ENCODE peak calls at places on chromosomes 11 and 22, in seven cellular contexts. One of them, this sample, is unnamed.
A peak's percentile ranks its signal among the peaks of the same experiment; 100 is the strongest.

GRCh38 chr11:76543006-76543703 is 98.3 kb downstream of the EMSY start:
- DNase-seq in upper lobe of right lung: no peak
- DNase-seq in IMR-90: peak; percentile 45
- DNase-seq in cardiac muscle cell: no peak
- DNase-seq in BJ: no peak
- DNase-seq in mammary epithelial cell: peak; percentile 16
- DNase-seq in fibroblast of lung: peak; percentile 4
- DNase-seq in this sample: peak; percentile 72

GRCh38 chr11:76005746-76006145 is 190.7 kb downstream of the UVRAG start:
- DNase-seq in upper lobe of right lung: no peak
- DNase-seq in IMR-90: no peak
- DNase-seq in cardiac muscle cell: no peak
- DNase-seq in BJ: no peak
- DNase-seq in mammary epithelial cell: no peak
- DNase-seq in fibroblast of lung: peak; percentile 68
- DNase-seq in this sample: no peak

GRCh38 chr11:6735306-6735705 is 36.5 kb downstream of the OR2AG2 start:
- DNase-seq in upper lobe of right lung: no peak
- DNase-seq in IMR-90: no peak
- DNase-seq in cardiac muscle cell: no peak
- DNase-seq in BJ: no peak
- DNase-seq in mammary epithelial cell: peak; percentile 9
- DNase-seq in fibroblast of lung: peak; percentile 13
- DNase-seq in this sample: peak; percentile 27

GRCh38 chr22:19533857-19534256 is 9.6 kb upstream of the CLDN5 start:
- DNase-seq in upper lobe of right lung: no peak
- DNase-seq in IMR-90: no peak
- DNase-seq in cardiac muscle cell: no peak
- DNase-seq in BJ: no peak
- DNase-seq in mammary epithelial cell: no peak
- DNase-seq in fibroblast of lung: no peak
- DNase-seq in this sample: no peak

GRCh38 chr11:113248702-113249490 is 65.5 kb upstream of the TTC12 start:
- DNase-seq in upper lobe of right lung: no peak
- DNase-seq in IMR-90: no peak
- DNase-seq in cardiac muscle cell: no peak
- DNase-seq in BJ: no peak
- DNase-seq in mammary epithelial cell: no peak
- DNase-seq in fibroblast of lung: no peak
- DNase-seq in this sample: no peak

GRCh38 chr11:3859373-3859881 is 4.0 kb downstream of the STIM1 start:
- DNase-seq in upper lobe of right lung: no peak
- DNase-seq in IMR-90: no peak
- DNase-seq in cardiac muscle cell: no peak
- DNase-seq in BJ: no peak
- DNase-seq in mammary epithelial cell: no peak
- DNase-seq in fibroblast of lung: no peak
- DNase-seq in this sample: no peak

GRCh38 chr22:24444729-24445466 is 17.5 kb downstream of the ADORA2A start:
- DNase-seq in upper lobe of right lung: no peak
- DNase-seq in IMR-90: no peak
- DNase-seq in cardiac muscle cell: no peak
- DNase-seq in BJ: no peak
- DNase-seq in mammary epithelial cell: no peak
- DNase-seq in fibroblast of lung: no peak
- DNase-seq in this sample: no peak

GRCh38 chr11:31646206-31646605 is 136.6 kb downstream of the ELP4 start:
- DNase-seq in upper lobe of right lung: no peak
- DNase-seq in IMR-90: no peak
- DNase-seq in cardiac muscle cell: peak; percentile 17
- DNase-seq in BJ: no peak
- DNase-seq in mammary epithelial cell: peak; percentile 26
- DNase-seq in fibroblast of lung: peak; percentile 63
- DNase-seq in this sample: peak; percentile 82

GRCh38 chr22:27614291-27615007 is 187.1 kb downstream of the MN1 start:
- DNase-seq in upper lobe of right lung: no peak
- DNase-seq in IMR-90: no peak
- DNase-seq in cardiac muscle cell: no peak
- DNase-seq in BJ: no peak
- DNase-seq in mammary epithelial cell: no peak
- DNase-seq in fibroblast of lung: no peak
- DNase-seq in this sample: no peak

GRCh38 chr11:130904380-130904779 is 11.9 kb downstream of the SNX19 start:
- DNase-seq in upper lobe of right lung: no peak
- DNase-seq in IMR-90: no peak
- DNase-seq in cardiac muscle cell: peak; percentile 49
- DNase-seq in BJ: no peak
- DNase-seq in mammary epithelial cell: no peak
- DNase-seq in fibroblast of lung: peak; percentile 29
- DNase-seq in this sample: peak; percentile 27

GRCh38 chr11:122146475-122146874 is 30.5 kb upstream of the BLID start:
- DNase-seq in upper lobe of right lung: no peak
- DNase-seq in IMR-90: peak; percentile 61
- DNase-seq in cardiac muscle cell: no peak
- DNase-seq in BJ: no peak
- DNase-seq in mammary epithelial cell: peak; percentile 86
- DNase-seq in fibroblast of lung: peak; percentile 83
- DNase-seq in this sample: peak; percentile 93

GRCh38 chr11:9529333-9529648 is 44.2 kb upstream of the WEE1 start:
- DNase-seq in upper lobe of right lung: no peak
- DNase-seq in IMR-90: no peak
- DNase-seq in cardiac muscle cell: peak; percentile 53
- DNase-seq in BJ: no peak
- DNase-seq in mammary epithelial cell: no peak
- DNase-seq in fibroblast of lung: peak; percentile 12
- DNase-seq in this sample: no peak

GRCh38 chr11:113984781-113985180 is 9.9 kb downstream of the HTR3A start:
- DNase-seq in upper lobe of right lung: no peak
- DNase-seq in IMR-90: no peak
- DNase-seq in cardiac muscle cell: no peak
- DNase-seq in BJ: no peak
- DNase-seq in mammary epithelial cell: no peak
- DNase-seq in fibroblast of lung: no peak
- DNase-seq in this sample: no peak

GRCh38 chr22:44538518-44539315 is 40.7 kb upstream of the RTL6 start:
- DNase-seq in upper lobe of right lung: peak; percentile 46
- DNase-seq in IMR-90: no peak
- DNase-seq in cardiac muscle cell: no peak
- DNase-seq in BJ: no peak
- DNase-seq in mammary epithelial cell: no peak
- DNase-seq in fibroblast of lung: no peak
- DNase-seq in this sample: no peak

GRCh38 chr11:123505546-123506299 is 75.7 kb downstream of the GRAMD1B start:
- DNase-seq in upper lobe of right lung: no peak
- DNase-seq in IMR-90: no peak
- DNase-seq in cardiac muscle cell: no peak
- DNase-seq in BJ: no peak
- DNase-seq in mammary epithelial cell: no peak
- DNase-seq in fibroblast of lung: no peak
- DNase-seq in this sample: no peak

GRCh38 chr11:14638561-14638960 is 5.0 kb upstream of the PDE3B start:
- DNase-seq in upper lobe of right lung: no peak
- DNase-seq in IMR-90: no peak
- DNase-seq in cardiac muscle cell: peak; percentile 31
- DNase-seq in BJ: no peak
- DNase-seq in mammary epithelial cell: no peak
- DNase-seq in fibroblast of lung: peak; percentile 10
- DNase-seq in this sample: no peak

GRCh38 chr22:30486118-30486517 is 14.3 kb upstream of the SEC14L3 start:
- DNase-seq in upper lobe of right lung: no peak
- DNase-seq in IMR-90: no peak
- DNase-seq in cardiac muscle cell: no peak
- DNase-seq in BJ: no peak
- DNase-seq in mammary epithelial cell: no peak
- DNase-seq in fibroblast of lung: no peak
- DNase-seq in this sample: no peak

DNA sequence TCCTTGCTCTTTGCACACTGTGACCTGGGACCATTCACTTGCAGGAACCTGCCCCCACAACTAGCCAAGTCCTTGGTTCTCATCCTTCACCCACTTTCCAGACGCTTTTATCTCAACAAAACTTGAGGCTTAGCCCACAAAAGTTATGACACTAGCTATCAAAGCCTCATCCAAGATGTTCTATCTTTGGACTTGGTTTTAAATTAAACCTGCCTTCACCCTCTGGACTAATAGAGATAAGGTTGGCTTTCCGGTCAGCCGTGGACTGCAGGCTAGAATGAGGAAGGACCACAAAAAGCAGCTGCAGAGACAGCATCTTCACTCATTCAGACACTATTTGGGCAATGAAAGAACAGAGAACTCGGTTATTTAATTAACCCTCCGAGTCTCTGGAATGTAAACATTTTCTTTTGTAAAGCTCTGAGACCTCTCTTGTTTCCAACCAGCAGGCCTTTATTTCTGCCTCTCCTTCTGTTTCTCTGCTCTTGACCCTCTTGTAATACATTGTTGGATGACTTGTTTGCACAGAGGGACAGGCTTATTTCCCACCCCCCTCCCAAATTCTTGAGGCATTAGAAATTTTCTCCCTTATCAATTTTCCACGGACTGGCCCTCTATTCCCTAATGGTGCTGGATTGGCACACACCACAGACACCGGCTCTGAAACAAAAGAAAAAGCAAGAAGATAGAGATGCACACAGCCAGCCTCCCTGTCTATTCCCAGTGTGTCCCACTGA is 41.4 kb downstream of the ARL14EP start:
- DNase-seq in upper lobe of right lung: no peak
- DNase-seq in IMR-90: no peak
- DNase-seq in cardiac muscle cell: no peak
- DNase-seq in BJ: no peak
- DNase-seq in mammary epithelial cell: no peak
- DNase-seq in fibroblast of lung: no peak
- DNase-seq in this sample: no peak
- H3K4me3 ChIP-seq in upper lobe of right lung: no peak overlapping the region
- H3K4me3 ChIP-seq in IMR-90: no peak overlapping the region
- H3K4me3 ChIP-seq in cardiac muscle cell: no peak overlapping the region
- H3K4me3 ChIP-seq in BJ: no peak overlapping the region
- H3K4me3 ChIP-seq in mammary epithelial cell: no peak overlapping the region
- H3K4me3 ChIP-seq in fibroblast of lung: no peak overlapping the region
- H3K4me3 ChIP-seq in this sample: no peak overlapping the region

DNA sequence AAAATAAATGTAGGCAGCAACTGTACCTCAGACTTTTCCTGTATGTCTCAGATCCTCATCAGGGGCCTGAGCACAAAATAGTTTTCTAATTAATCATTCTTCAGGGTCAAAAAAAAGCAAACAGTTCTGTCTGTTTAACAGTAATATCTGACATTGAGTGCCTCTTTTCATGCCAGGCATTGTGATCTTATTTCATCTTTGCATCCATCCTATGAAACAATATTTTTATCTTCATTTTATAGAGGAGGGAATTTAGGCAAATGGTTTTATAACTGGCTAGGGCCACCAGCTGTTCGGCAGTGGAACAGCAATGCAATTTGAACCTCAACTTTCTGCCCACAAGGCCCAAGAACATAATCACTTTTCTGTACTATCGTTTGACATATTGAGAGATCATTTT is 145.6 kb downstream of the WNT7B start:
- DNase-seq in upper lobe of right lung: no peak
- DNase-seq in IMR-90: peak; percentile 38
- DNase-seq in cardiac muscle cell: peak; percentile 40
- DNase-seq in BJ: no peak
- DNase-seq in mammary epithelial cell: no peak
- DNase-seq in fibroblast of lung: peak; percentile 55
- DNase-seq in this sample: peak; percentile 39
- TF ChIP-seq CTCF in upper lobe of right lung: peak; percentile 33
- TF ChIP-seq CTCF in IMR-90: peak; percentile 63
- TF ChIP-seq CTCF in cardiac muscle cell: peak; percentile 60
- TF ChIP-seq CTCF in BJ: peak; percentile 59
- TF ChIP-seq CTCF in mammary epithelial cell: peak; percentile 46
- TF ChIP-seq CTCF in fibroblast of lung: peak; percentile 81
- TF ChIP-seq CTCF in this sample: peak; percentile 28

DNA sequence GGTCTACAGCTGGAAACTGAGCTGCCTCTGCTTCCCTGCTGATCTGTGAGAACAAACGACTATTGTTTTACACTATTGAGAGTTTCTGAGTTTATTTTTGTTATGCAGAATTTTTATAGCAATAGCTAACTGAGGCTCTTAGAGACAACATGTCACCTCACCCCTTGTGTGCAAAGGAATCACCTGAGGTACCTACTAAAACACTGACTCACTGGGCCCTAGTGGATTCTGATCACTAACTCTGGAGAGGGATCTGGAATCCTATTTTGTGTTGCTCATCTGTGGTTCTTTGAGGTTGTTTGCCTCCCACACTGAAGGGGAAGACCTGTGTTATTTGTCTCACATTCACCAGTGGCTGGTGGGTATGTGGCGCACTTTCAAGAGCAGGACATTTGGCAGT is 13.4 kb upstream of the B3GAT1 start:
- DNase-seq in upper lobe of right lung: no peak
- DNase-seq in IMR-90: no peak
- DNase-seq in cardiac muscle cell: no peak
- DNase-seq in BJ: no peak
- DNase-seq in mammary epithelial cell: no peak
- DNase-seq in fibroblast of lung: no peak
- DNase-seq in this sample: no peak
- H3K27me3 ChIP-seq in upper lobe of right lung: peaks cover 13% of the 10 kb centered on the region
- H3K27me3 ChIP-seq in IMR-90: no peaks in the 10 kb centered on the region
- H3K27me3 ChIP-seq in cardiac muscle cell: no peaks in the 10 kb centered on the region
- H3K27me3 ChIP-seq in BJ: no peaks in the 10 kb centered on the region
- H3K27me3 ChIP-seq in mammary epithelial cell: no peaks in the 10 kb centered on the region
- H3K27me3 ChIP-seq in fibroblast of lung: no peaks in the 10 kb centered on the region
- H3K27me3 ChIP-seq in this sample: no peaks in the 10 kb centered on the region

GRCh38 chr11:100830978-100831732 is 144.1 kb downstream of the ARHGAP42 start:
- DNase-seq in upper lobe of right lung: no peak
- DNase-seq in IMR-90: peak; percentile 81
- DNase-seq in cardiac muscle cell: peak; percentile 71
- DNase-seq in BJ: no peak
- DNase-seq in mammary epithelial cell: peak; percentile 49
- DNase-seq in fibroblast of lung: peak; percentile 76
- DNase-seq in this sample: peak; percentile 75

GRCh38 chr11:100835854-100836253 is 148.8 kb downstream of the ARHGAP42 start:
- DNase-seq in upper lobe of right lung: no peak
- DNase-seq in IMR-90: no peak
- DNase-seq in cardiac muscle cell: no peak
- DNase-seq in BJ: no peak
- DNase-seq in mammary epithelial cell: no peak
- DNase-seq in fibroblast of lung: no peak
- DNase-seq in this sample: no peak

GRCh38 chr11:100831929-100832480 is 144.9 kb downstream of the ARHGAP42 start:
- DNase-seq in upper lobe of right lung: no peak
- DNase-seq in IMR-90: no peak
- DNase-seq in cardiac muscle cell: peak; percentile 50
- DNase-seq in BJ: no peak
- DNase-seq in mammary epithelial cell: no peak
- DNase-seq in fibroblast of lung: no peak
- DNase-seq in this sample: no peak

GRCh38 chr11:100832851-100833250 is 145.8 kb downstream of the ARHGAP42 start:
- DNase-seq in upper lobe of right lung: no peak
- DNase-seq in IMR-90: no peak
- DNase-seq in cardiac muscle cell: peak; percentile 21
- DNase-seq in BJ: no peak
- DNase-seq in mammary epithelial cell: no peak
- DNase-seq in fibroblast of lung: no peak
- DNase-seq in this sample: no peak

DNA sequence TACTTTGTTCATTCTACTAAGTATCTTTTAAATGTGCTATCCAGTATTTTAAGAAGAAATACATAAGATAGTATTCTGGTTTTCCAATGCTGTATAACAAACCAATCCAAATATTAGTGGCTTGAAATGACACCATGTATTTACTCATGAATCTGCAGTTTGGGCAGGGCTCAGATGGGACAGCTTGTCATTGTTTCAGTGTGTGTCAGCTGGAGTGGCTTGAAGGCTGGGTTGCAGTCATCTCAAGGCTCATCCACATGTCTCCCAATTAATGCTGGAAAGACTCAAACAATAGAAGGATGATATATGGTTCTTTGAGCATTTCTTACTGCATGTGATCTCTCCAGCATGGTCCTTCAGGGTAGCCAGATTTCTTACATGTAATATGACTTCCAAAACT is 146.2 kb downstream of the ARHGAP42 start:
- DNase-seq in upper lobe of right lung: no peak
- DNase-seq in IMR-90: no peak
- DNase-seq in cardiac muscle cell: no peak
- DNase-seq in BJ: no peak
- DNase-seq in mammary epithelial cell: no peak
- DNase-seq in fibroblast of lung: no peak
- DNase-seq in this sample: no peak
- H3K4me3 ChIP-seq in upper lobe of right lung: no peak overlapping the region
- H3K4me3 ChIP-seq in IMR-90: no peak overlapping the region
- H3K4me3 ChIP-seq in cardiac muscle cell: no peak overlapping the region
- H3K4me3 ChIP-seq in BJ: no peak overlapping the region
- H3K4me3 ChIP-seq in mammary epithelial cell: no peak overlapping the region
- H3K4me3 ChIP-seq in fibroblast of lung: no peak overlapping the region
- H3K4me3 ChIP-seq in this sample: no peak overlapping the region